ENCODE peak calls at places on chromosomes 5 and 9, in ten cellular contexts. P is pancreas, M is hepatocyte, U is lung, L is right atrium auricular region, O is astrocyte, H is uterus, E is tibial artery, K is PC-9, W is cardiac muscle cell. Q is an unnamed sample.

GRCh38 chr9:109101202-109101595 is 18.5 kb downstream of the TMEM245 start:
- DNase-seq in P (no peak), M (no peak), E (no peak), H (no peak), U (no peak), K (no peak), W (no peak), O (no peak), L (no peak), Q (no peak)

GRCh38 chr5:103842936-103843335 is 280.3 kb upstream of the NUDT12 start:
- DNase-seq in M (no peak), H (no peak), U (no peak), K (no peak), L (no peak), E (no peak), O (no peak), W (no peak), P (no peak), Q (no peak)

GRCh38 chr5:81759632-81760005 is 8.7 kb upstream of the SSBP2 start:
- DNase-seq in P (no peak), O (no peak), U (no peak), H (no peak), W (no peak), K (no peak), E (no peak), L (no peak), M (no peak), Q (no peak)

GRCh38 chr9:18694959-18695668 is 221.2 kb downstream of the ADAMTSL1 start:
- DNase-seq in L (no peak), E (no peak), P (no peak), M (no peak), K (no peak), O (no peak), U (no peak), H (no peak), W (no peak), Q (no peak)

GRCh38 chr5:39587675-39588074 is 162.9 kb upstream of the DAB2 start:
- DNase-seq in O (no peak), M (no peak), E (no peak), U (no peak), H (no peak), W (no peak), P (no peak), L (no peak), K (no peak), Q (no peak)

GRCh38 chr5:61330879-61331406 is 1.1 kb upstream of the ZSWIM6 start:
- DNase-seq in P (peak; percentile 91), O (peak; percentile 63), E (peak; percentile 84), L (no peak), W (peak; percentile 84), H (peak; percentile 65), U (peak; percentile 78), K (peak; percentile 67), M (peak; percentile 92), Q (peak; percentile 74)

GRCh38 chr9:137352511-137353222 is 50.6 kb upstream of the NRARP start:
- DNase-seq in O (no peak), E (no peak), P (no peak), W (no peak), K (no peak), L (peak; percentile 9), M (no peak), U (no peak), H (no peak), Q (no peak)

GRCh38 chr5:2686296-2686695 is 65.2 kb downstream of the IRX2 start:
- DNase-seq in E (no peak), P (no peak), O (peak; percentile 22), L (no peak), H (no peak), W (no peak), U (no peak), M (no peak), K (no peak), Q (no peak)

GRCh38 chr9:115296831-115297565 is 179.0 kb upstream of the TNC start:
- DNase-seq in P (no peak), M (no peak), E (no peak), H (no peak), L (no peak), W (no peak), K (no peak), O (peak; percentile 44), U (no peak), Q (no peak)

GRCh38 chr5:107067391-107067790 is 603.3 kb downstream of the EFNA5 start:
- DNase-seq in H (no peak), E (no peak), K (no peak), M (no peak), U (no peak), W (no peak), L (no peak), P (no peak), O (no peak), Q (no peak)

DNA sequence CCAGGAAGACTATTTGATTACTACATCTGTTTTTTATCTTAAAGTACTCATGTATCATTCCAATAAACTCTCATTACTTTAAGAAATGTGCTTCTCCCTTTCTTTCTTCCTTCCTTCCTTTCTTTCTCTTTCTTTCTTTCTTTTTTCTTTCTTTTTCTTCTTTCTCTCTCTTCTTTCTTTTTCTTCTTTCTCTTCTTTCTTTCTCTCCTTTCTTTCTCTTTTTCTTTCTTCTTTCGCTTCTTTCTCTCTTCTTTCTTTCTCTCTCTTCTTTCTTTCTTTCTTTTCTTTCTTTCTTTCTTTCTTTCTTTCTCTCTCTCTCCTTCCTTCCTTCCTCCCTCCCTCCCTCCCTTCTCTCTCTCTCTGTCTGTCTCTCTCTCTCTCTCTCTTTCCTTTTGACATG is 298.6 kb upstream of the ANKH start:
- DNase-seq in U (no peak), K (no peak), M (no peak), H (no peak), P (no peak), O (no peak), L (no peak), E (no peak), W (no peak), Q (no peak)
- TF ChIP-seq CTCF in U (no peak), K (no peak), M (no peak), H (no peak), P (no peak), O (no peak), L (no peak), E (no peak), W (no peak), Q (no peak)

GRCh38 chr5:175693746-175694145 is 35.9 kb downstream of the HRH2 start:
- DNase-seq in K (no peak), H (no peak), M (no peak), W (no peak), O (no peak), P (peak; percentile 19), E (peak; percentile 52), U (no peak), L (no peak), Q (no peak)
- H3K27ac ChIP-seq in K (no peak overlapping the region), H (no peak overlapping the region), M (no peak overlapping the region), W (no peak overlapping the region), O (no peak overlapping the region), P (no peak overlapping the region), E (peak overlapping the region; percentile 19), U (peak overlapping the region; percentile 19), L (peak overlapping the region; percentile 12), Q (no peak overlapping the region)

GRCh38 chr9:20559236-20559896 is 62.9 kb downstream of the MLLT3 start:
- DNase-seq in P (no peak), O (no peak), H (no peak), L (no peak), W (no peak), M (no peak), E (no peak), U (no peak), K (peak; percentile 75), Q (no peak)

GRCh38 chr9:20564650-20565049 is 57.6 kb downstream of the MLLT3 start:
- DNase-seq in P (no peak), H (no peak), L (no peak), E (no peak), U (no peak), O (no peak), W (no peak), K (no peak), M (no peak), Q (no peak)

GRCh38 chr9:20563917-20564316 is 58.4 kb downstream of the MLLT3 start:
- DNase-seq in U (no peak), K (no peak), M (no peak), E (no peak), O (no peak), L (no peak), H (no peak), W (no peak), P (no peak), Q (no peak)

GRCh38 chr9:20561542-20561941 is 60.8 kb downstream of the MLLT3 start:
- DNase-seq in K (no peak), L (no peak), P (no peak), U (no peak), M (no peak), W (no peak), E (no peak), H (no peak), O (no peak), Q (no peak)

DNA sequence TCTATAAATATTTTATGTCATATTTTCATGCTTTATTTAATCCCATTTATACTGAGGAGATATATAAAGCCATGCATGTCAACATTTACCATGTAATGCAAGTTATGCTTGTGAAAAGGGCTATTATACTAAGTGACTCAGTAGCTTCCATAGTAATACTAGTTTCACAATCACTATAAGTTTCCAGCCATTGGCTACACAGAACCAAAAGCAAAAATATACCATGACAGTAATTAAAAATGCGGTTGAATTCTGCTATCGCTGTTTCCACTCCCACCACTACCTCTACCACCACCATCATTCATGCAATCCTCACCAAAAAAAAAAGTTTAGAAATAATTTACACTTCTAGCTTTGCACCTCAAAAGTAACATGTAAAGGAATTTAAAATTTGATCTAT is 60.2 kb downstream of the MLLT3 start:
- DNase-seq in W (no peak), P (no peak), O (no peak), K (no peak), E (no peak), M (no peak), U (no peak), H (no peak), L (no peak), Q (no peak)
- H3K4me1 ChIP-seq in W (peaks cover 28% of the 10 kb centered on the region), P (peaks cover 6% of the 10 kb centered on the region), O (peaks cover 17% of the 10 kb centered on the region), K (peaks cover 29% of the 10 kb centered on the region), E (peaks cover 10% of the 10 kb centered on the region), M (peaks cover 37% of the 10 kb centered on the region), U (peaks cover 18% of the 10 kb centered on the region), H (no peaks in the 10 kb centered on the region), L (peaks cover 22% of the 10 kb centered on the region), Q (peaks cover 26% of the 10 kb centered on the region)

GRCh38 chr9:93276973-93277372 is 93.0 kb downstream of the WNK2 start:
- DNase-seq in W (no peak), H (no peak), E (no peak), U (no peak), M (no peak), P (no peak), L (no peak), O (no peak), K (no peak), Q (no peak)
- TF ChIP-seq CTCF in W (no peak), H (no peak), E (no peak), U (no peak), M (no peak), P (no peak), L (no peak), O (no peak), K (no peak), Q (no peak)

GRCh38 chr5:59081693-59082092 is 498.8 kb downstream of the RAB3C start:
- DNase-seq in E (no peak), L (no peak), O (no peak), P (no peak), H (no peak), M (no peak), U (no peak), K (no peak), W (no peak), Q (no peak)

GRCh38 chr5:59079622-59080620 is 497.0 kb downstream of the RAB3C start:
- DNase-seq in L (peak; percentile 66), H (no peak), K (peak; percentile 50), O (peak; percentile 93), M (peak; percentile 73), W (peak; percentile 98), P (no peak), U (no peak), E (no peak), Q (no peak)
- H3K27ac ChIP-seq in L (peak overlapping the region; percentile 47), H (peak overlapping the region; percentile 11), K (no peak overlapping the region), O (peak overlapping the region; percentile 35), M (peak overlapping the region; percentile 78), W (peak overlapping the region; percentile 12), P (no peak overlapping the region), U (no peak overlapping the region), E (no peak overlapping the region), Q (no peak overlapping the region)

Q was measured in CD8-positive, alpha-beta T cell.